ENCODE peak calls at places on chromosomes 6 and 20, in nine cellular contexts. H, Z, X, S, A, O, J, C and K are unnamed samples.

GRCh38 chr6:142543576-142543975 is 241.8 kb downstream of the ADGRG6 start:
- DNase-seq in X (no peak), Z (no peak), H (no peak), O (no peak), C (no peak), J (no peak), S (no peak), A (no peak), K (no peak)

GRCh38 chr6:149683256-149683860 is 34.5 kb downstream of the LATS1 start:
- DNase-seq in O (no peak), H (no peak), C (no peak), S (no peak), Z (no peak), A (no peak), X (no peak), J (no peak), K (no peak)

GRCh38 chr6:34964564-34964963 is 75.5 kb downstream of the ANKS1A start:
- DNase-seq in S (no peak), X (no peak), Z (no peak), J (no peak), C (no peak), O (no peak), H (peak), A (peak), K (no peak)

GRCh38 chr6:124973780-124974179 is 11.5 kb downstream of the RNF217 start:
- DNase-seq in X (no peak), O (no peak), Z (no peak), C (no peak), J (no peak), H (no peak), A (no peak), S (no peak), K (no peak)

GRCh38 chr20:53925651-53926401 is 144.6 kb downstream of the BCAS1 start:
- DNase-seq in O (no peak), Z (no peak), A (no peak), J (no peak), C (no peak), H (no peak), X (no peak), S (no peak), K (no peak)

GRCh38 chr20:821083-822065 is 12.1 kb upstream of the FAM110A start:
- DNase-seq in S (no peak), J (no peak), C (no peak), Z (no peak), A (no peak), H (no peak), O (no peak), X (no peak), K (no peak)

GRCh38 chr6:34900321-34901031 is 11.4 kb downstream of the ANKS1A start:
- DNase-seq in C (no peak), X (no peak), H (peak), A (peak), Z (no peak), O (no peak), S (no peak), J (no peak), K (no peak)

GRCh38 chr20:4170621-4171537 is 155.5 kb upstream of the RNF24 start:
- DNase-seq in C (no peak), A (no peak), H (no peak), O (no peak), S (no peak), Z (no peak), X (no peak), J (no peak), K (no peak)

GRCh38 chr20:36315545-36316351 is 9.6 kb downstream of the DLGAP4 start:
- DNase-seq in O (no peak), J (peak), X (no peak), S (no peak), C (peak), H (no peak), A (no peak), Z (peak), K (no peak)

GRCh38 chr6:106005013-106005412 is 81.1 kb upstream of the PRDM1 start:
- DNase-seq in X (peak), S (no peak), C (no peak), H (peak), J (no peak), O (no peak), Z (no peak), A (peak), K (no peak)

GRCh38 chr6:111673871-111674270 is 68.2 kb upstream of the TRAF3IP2 start:
- DNase-seq in Z (no peak), H (no peak), S (no peak), J (no peak), O (no peak), X (no peak), A (no peak), C (no peak), K (no peak)

GRCh38 chr6:19332806-19333460 is 504.2 kb upstream of the ID4 start:
- DNase-seq in X (no peak), A (no peak), Z (no peak), C (no peak), J (no peak), O (no peak), S (no peak), H (no peak), K (no peak)

GRCh38 chr6:113968472-113968871 is 2.5 kb downstream of the HDAC2 start:
- DNase-seq in X (no peak), A (no peak), Z (no peak), O (no peak), J (no peak), C (no peak), S (no peak), H (no peak), K (no peak)

GRCh38 chr6:69232506-69233194 is 564.2 kb downstream of the LMBRD1 start:
- DNase-seq in A (peak), X (peak), Z (peak), C (peak), H (peak), O (peak), S (peak), J (peak), K (peak)

GRCh38 chr6:168155193-168155592 is 76.2 kb upstream of the FRMD1 start:
- DNase-seq in S (no peak), X (peak), O (no peak), H (peak), A (peak), C (no peak), Z (no peak), J (no peak), K (peak)

GRCh38 chr6:142478117-142478516 is 176.3 kb downstream of the ADGRG6 start:
- DNase-seq in S (no peak), H (peak), C (no peak), X (peak), J (peak), A (no peak), Z (peak), O (no peak), K (no peak)

GRCh38 chr6:41132254-41132653 is 21.9 kb downstream of the TREML1 start:
- DNase-seq in C (no peak), H (no peak), J (no peak), S (no peak), A (no peak), O (no peak), X (no peak), Z (no peak), K (no peak)

GRCh38 chr6:117613920-117614535 is 11.7 kb upstream of the GOPC start:
- DNase-seq in A (peak), Z (no peak), X (no peak), H (peak), O (no peak), C (no peak), S (no peak), J (no peak), K (no peak)

GRCh38 chr6:36979343-36979742 is 6.7 kb downstream of the MTCH1 start:
- DNase-seq in A (peak), S (peak), H (peak), C (no peak), O (no peak), Z (no peak), X (peak), J (no peak), K (no peak)

GRCh38 chr20:23082846-23083552 is 3.1 kb downstream of the CD93 start:
- DNase-seq in A (no peak), J (peak), S (no peak), Z (peak), O (no peak), C (no peak), X (no peak), H (no peak), K (peak)

GRCh38 chr6:84033523-84034451 is at the start of gene MRAP2:
- DNase-seq in Z (peak), X (no peak), S (peak), H (no peak), J (peak), A (peak), O (peak), C (no peak), K (no peak)

GRCh38 chr20:4227085-4227821 is 211.9 kb upstream of the RNF24 start:
- DNase-seq in O (no peak), H (peak), Z (no peak), C (no peak), X (peak), S (no peak), A (peak), J (peak), K (no peak)

GRCh38 chr6:152301021-152301805 is 335.9 kb downstream of the SYNE1 start:
- DNase-seq in S (no peak), C (no peak), H (peak), J (no peak), O (no peak), Z (no peak), A (no peak), X (peak), K (no peak)

GRCh38 chr20:13274311-13274965 is 53.4 kb downstream of the ISM1 start:
- DNase-seq in J (peak), O (no peak), X (no peak), S (no peak), A (no peak), Z (no peak), H (no peak), C (no peak), K (no peak)

GRCh38 chr20:23875606-23876237 is 3.8 kb downstream of the CST5 start:
- DNase-seq in H (no peak), A (no peak), Z (no peak), S (no peak), J (no peak), C (no peak), O (no peak), X (no peak), K (no peak)

GRCh38 chr20:58312836-58313235 is 3.3 kb downstream of the RAB22A start:
- DNase-seq in X (no peak), A (no peak), S (no peak), O (no peak), H (no peak), C (no peak), J (no peak), Z (no peak), K (no peak)

DNA sequence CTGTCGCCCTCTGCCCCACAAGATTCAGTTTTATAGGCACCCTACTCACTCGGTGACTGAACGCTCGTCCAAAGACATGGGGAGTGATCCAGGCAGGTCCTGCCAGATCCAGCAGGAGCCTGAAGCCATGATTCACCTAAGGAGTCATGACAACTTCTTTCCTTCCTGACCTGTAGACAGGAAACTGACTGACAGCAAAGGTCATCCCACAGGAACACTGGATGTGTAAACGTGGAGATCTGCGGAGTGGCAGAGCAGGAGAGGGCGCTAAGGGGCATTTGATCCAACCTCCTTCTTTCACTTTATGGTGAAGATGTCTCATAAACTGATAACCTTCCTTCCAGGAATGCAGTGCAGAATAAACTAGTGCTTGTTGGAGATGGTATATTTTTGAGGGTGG is 192.2 kb downstream of the GJA10 start:
- DNase-seq in X (peak), Z (no peak), J (no peak), S (no peak), C (no peak), O (no peak), H (no peak), A (peak), K (no peak)
- TF ChIP-seq CTCF in X (no peak), Z (no peak), J (peak), S (no peak), C (no peak), O (no peak), H (no peak), A (no peak), K (no peak)

DNA sequence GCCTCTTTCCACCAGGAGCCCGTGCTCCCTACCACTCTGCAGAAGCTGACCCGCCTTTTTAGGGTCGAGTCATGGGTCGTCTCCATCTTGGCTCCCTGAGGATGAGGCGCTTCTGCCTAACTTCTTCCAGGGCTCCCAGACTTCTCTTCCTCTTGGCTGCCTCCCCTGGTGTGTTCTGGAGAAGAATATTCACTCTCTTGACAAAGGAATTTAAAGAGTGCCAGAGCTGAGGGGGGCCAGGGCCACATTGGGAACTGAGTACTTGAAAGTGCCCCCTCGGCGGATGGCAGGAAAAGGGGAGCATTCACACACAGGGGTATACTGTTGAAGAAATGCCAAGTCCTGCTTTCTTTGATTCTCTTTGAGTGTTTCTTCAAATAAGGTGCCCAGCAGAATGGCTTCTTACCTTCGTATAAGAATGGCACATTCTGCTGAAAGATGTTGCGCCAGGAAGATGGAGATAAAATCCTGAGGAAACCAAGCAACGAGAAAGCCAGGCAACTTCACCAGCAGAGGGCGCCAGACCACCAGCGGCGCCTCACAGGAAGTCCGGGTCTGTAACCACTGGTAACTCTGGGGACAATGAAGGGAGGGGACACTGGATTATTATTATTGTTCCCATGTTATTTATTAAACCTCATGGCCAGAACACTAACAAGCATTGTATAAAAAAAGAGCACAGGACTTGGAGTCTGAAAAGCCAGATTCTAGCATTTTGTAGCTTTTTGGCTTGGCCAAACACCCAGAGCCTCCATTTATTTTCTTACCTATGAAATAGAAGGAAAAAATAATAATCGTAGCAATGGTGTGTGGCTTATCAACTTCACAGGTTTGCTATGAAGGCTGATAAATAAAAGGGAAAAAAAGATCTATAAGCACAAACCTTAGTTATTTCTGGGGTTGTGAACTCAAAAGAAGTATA is 176.7 kb downstream of the HACE1 start:
- DNase-seq in J (peak), S (peak), O (peak), Z (peak), A (peak), X (peak), C (no peak), H (peak), K (no peak)
- TF ChIP-seq CTCF in J (peak), S (peak), O (peak), Z (peak), A (peak), X (peak), C (peak), H (peak), K (peak)

GRCh38 chr6:33781105-33781975 is 7.6 kb downstream of the LEMD2 start:
- DNase-seq in H (peak), O (no peak), A (peak), S (no peak), X (no peak), C (no peak), Z (no peak), J (peak), K (no peak)

GRCh38 chr6:33777716-33778474 is 11.0 kb downstream of the LEMD2 start:
- DNase-seq in C (no peak), H (no peak), O (no peak), S (no peak), J (no peak), X (no peak), Z (no peak), A (no peak), K (no peak)

GRCh38 chr6:33778475-33779121 is 10.3 kb downstream of the LEMD2 start:
- DNase-seq in O (no peak), J (no peak), Z (no peak), X (no peak), A (no peak), C (no peak), S (no peak), H (no peak), K (no peak)

GRCh38 chr6:33779895-33780294 is 9.0 kb downstream of the LEMD2 start:
- DNase-seq in A (no peak), Z (no peak), C (no peak), H (no peak), J (no peak), O (no peak), S (no peak), X (no peak), K (no peak)

DNA sequence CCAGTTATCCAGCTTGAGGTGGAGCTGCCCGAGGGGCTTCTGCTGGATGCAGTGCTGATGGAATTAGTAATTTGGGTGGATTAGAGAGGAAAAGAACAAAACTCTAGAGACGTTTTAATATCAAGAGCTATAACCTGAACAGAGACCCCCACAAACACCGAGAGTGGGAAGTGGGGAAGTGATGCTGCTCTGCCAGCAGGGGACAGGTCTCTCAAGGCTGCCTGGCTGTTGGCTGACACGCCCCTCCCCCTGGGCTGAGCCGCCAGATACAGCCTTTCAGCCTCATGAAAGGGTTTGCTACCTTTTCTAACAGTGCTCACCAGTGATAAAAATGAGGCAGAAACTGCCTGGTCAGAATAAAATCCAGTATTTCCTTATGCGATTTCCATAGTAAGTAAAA is 9.6 kb downstream of the LEMD2 start:
- DNase-seq in Z (no peak), J (peak), O (no peak), X (no peak), A (no peak), S (no peak), C (no peak), H (no peak), K (no peak)
- TF ChIP-seq CTCF in Z (no peak), J (peak), O (peak), X (no peak), A (peak), S (no peak), C (peak), H (no peak), K (peak)

DNA sequence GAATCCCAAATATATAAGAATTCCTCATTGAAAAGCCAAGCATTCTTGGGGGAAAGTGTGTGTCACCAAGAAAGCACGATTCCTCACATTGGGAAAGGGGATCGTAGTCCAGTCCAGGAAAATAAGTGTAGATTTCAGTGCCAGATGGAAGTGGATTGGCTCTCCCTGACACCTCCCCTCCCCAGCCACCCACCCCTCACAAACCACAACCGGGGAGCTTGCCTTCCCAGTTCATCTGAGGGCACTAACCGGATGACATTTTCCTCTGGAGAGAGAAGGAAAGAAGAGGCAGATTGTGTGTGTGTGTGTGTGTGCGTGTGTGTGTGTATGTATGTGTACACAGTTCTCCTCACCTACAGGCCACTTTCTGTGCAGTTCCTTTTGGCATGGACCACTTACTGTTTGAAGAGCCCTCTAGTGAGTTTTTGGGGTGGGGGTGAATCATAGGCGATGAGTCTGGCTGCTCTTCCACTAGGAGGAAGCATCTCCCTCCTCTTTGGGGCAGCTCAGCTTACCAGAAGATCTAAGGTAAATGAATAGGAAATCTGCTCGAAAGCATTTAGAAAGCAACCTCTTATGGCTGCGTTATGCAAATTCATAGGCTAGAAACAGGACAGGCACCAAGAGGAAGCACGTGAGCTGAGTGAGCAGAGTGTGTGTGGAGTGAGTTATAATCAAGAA is 20.8 kb downstream of the DAAM2 start:
- DNase-seq in J (no peak), Z (no peak), C (no peak), A (peak), S (no peak), O (no peak), X (peak), H (peak), K (no peak)
- TF ChIP-seq CTCF in J (no peak), Z (no peak), C (no peak), A (no peak), S (no peak), O (no peak), X (peak), H (no peak), K (peak)